ENCODE peak calls at places on chromosomes 13 and 19, in five cellular contexts. T is suprapubic skin; D is cerebellar nuclear complex; J is astrocyte of the cerebellum; M is stimulated activated effector memory CD8-positive, alpha-beta T cell treated with anti-CD3 and anti-CD28 coated beads, Interleukin-12 subunit alpha, Interleukin-12 subunit beta, amount 100 ng/mL, for 72 hours. H is an unnamed sample.

GRCh38 chr13:41216160-41216559 is 21.8 kb upstream of the KBTBD7 start:
- DNase-seq in J (peak; percentile 8), T (no peak), D (no peak), M (no peak), H (no peak)

GRCh38 chr13:44373601-44374347 is at the start of gene SERP2:
- DNase-seq in D (no peak), M (no peak), T (no peak), J (no peak), H (no peak)

GRCh38 chr13:113533441-113533840 is 42.9 kb upstream of the DCUN1D2 start:
- DNase-seq in T (no peak), D (no peak), M (no peak), J (no peak), H (no peak)

GRCh38 chr13:38921081-38921480 is 69.5 kb downstream of the STOML3 start:
- DNase-seq in D (no peak), T (no peak), J (no peak), M (no peak), H (no peak)

GRCh38 chr13:21420706-21421105 is 38.4 kb downstream of the ZDHHC20 start:
- DNase-seq in J (no peak), D (no peak), M (no peak), T (no peak), H (no peak)

GRCh38 chr19:42567567-42567966 is 27.2 kb downstream of the CEACAM8 start:
- DNase-seq in T (no peak), D (no peak), M (no peak), J (no peak), H (no peak)

GRCh38 chr19:46529622-46530451 is 34.2 kb upstream of the PNMA8B start:
- DNase-seq in D (no peak), M (peak; percentile 74), T (no peak), J (peak; percentile 43), H (peak; percentile 63)

GRCh38 chr19:18231775-18232174 is 5.5 kb upstream of the PDE4C start:
- DNase-seq in D (no peak), J (no peak), M (no peak), T (no peak), H (no peak)

GRCh38 chr13:49098771-49099512 is 121.2 kb upstream of the MLNR start:
- DNase-seq in J (no peak), T (no peak), M (no peak), D (no peak), H (no peak)